ENCODE peak calls at places on chromosomes 6 and 20, in six cellular contexts. L is adrenal gland, T is hypothalamus, K is uterus, A is gastrocnemius medialis, C is stomach. E is an unnamed sample.

GRCh38 chr20:2539341-2539740 is 3.0 kb downstream of the TMC2 start:
- DNase-seq in T (no peak), L (no peak), C (no peak), A (no peak), K (no peak), E (no peak)

GRCh38 chr20:35271904-35272303 is 6.0 kb downstream of the MMP24OS start:
- DNase-seq in C (no peak), A (no peak), K (no peak), T (no peak), L (no peak), E (no peak)

GRCh38 chr6:7125290-7125689 is 17.5 kb downstream of the RREB1 start:
- DNase-seq in K (no peak), A (no peak), T (no peak), L (no peak), C (no peak), E (no peak)

GRCh38 chr20:49614338-49615050 is 46.6 kb upstream of the PTGIS start:
- DNase-seq in T (no peak), L (no peak), C (no peak), K (no peak), A (no peak), E (no peak)

GRCh38 chr6:39884696-39885095 is 49.6 kb downstream of the MOCS1 start:
- DNase-seq in L (no peak), T (no peak), A (no peak), C (no peak), K (no peak), E (no peak)

GRCh38 chr6:130776287-130776925 is 50.8 kb upstream of the SMLR1 start:
- DNase-seq in L (no peak), C (no peak), T (no peak), K (no peak), A (no peak), E (no peak)

GRCh38 chr6:20403766-20404640 is 2.3 kb downstream of the E2F3 start:
- DNase-seq in C (peak; percentile 34), L (peak; percentile 56), K (no peak), A (no peak), T (no peak), E (peak; percentile 36)

GRCh38 chr6:134550604-134551003 is 232.7 kb upstream of the SGK1 start:
- DNase-seq in K (no peak), A (no peak), C (no peak), L (no peak), T (no peak), E (no peak)

GRCh38 chr20:57659131-57659788 is 39.0 kb upstream of the ZBP1 start:
- DNase-seq in C (peak; percentile 18), K (peak; percentile 9), L (no peak), A (no peak), T (no peak), E (no peak)

GRCh38 chr20:61680096-61680495 is 385.6 kb downstream of the TAF4 start:
- DNase-seq in A (no peak), K (no peak), L (no peak), C (no peak), T (no peak), E (no peak)

GRCh38 chr6:31836676-31837611 is 9.4 kb downstream of the HSPA1B start:
- DNase-seq in T (no peak), K (no peak), C (no peak), A (no peak), L (no peak), E (no peak)

GRCh38 chr6:100881707-100882040 is 545 bp upstream of the ASCC3 start:
- DNase-seq in K (no peak), A (no peak), T (no peak), C (no peak), L (no peak), E (no peak)

GRCh38 chr6:121881974-121882667 is 446.7 kb downstream of the GJA1 start:
- DNase-seq in T (no peak), K (no peak), L (no peak), A (no peak), C (no peak), E (no peak)

GRCh38 chr20:59723607-59724456 is 119.5 kb downstream of the PHACTR3 start:
- DNase-seq in A (no peak), C (no peak), K (no peak), T (no peak), L (no peak), E (no peak)

GRCh38 chr6:36129889-36130671 is at the start of gene MAPK13:
- DNase-seq in C (peak; percentile 66), T (no peak), A (no peak), K (no peak), L (peak; percentile 45), E (peak; percentile 74)

GRCh38 chr6:2081155-2082138 is 164.0 kb downstream of the GMDS start:
- DNase-seq in L (no peak), T (no peak), A (no peak), C (no peak), K (no peak), E (no peak)

GRCh38 chr6:137910424-137910834 is 43.4 kb downstream of the TNFAIP3 start:
- DNase-seq in T (no peak), A (peak; percentile 21), K (no peak), L (peak; percentile 6), C (no peak), E (no peak)

GRCh38 chr6:63643862-63644261 is 8.3 kb downstream of the PHF3 start:
- DNase-seq in A (no peak), L (no peak), K (no peak), T (no peak), C (no peak), E (no peak)

GRCh38 chr20:8782804-8783203 is 286.1 kb upstream of the PLCB4 start:
- DNase-seq in T (no peak), K (no peak), A (no peak), L (no peak), C (no peak), E (no peak)

GRCh38 chr6:11615214-11615602 is 77.7 kb downstream of the TMEM170B start:
- DNase-seq in L (no peak), C (no peak), K (no peak), A (no peak), T (no peak), E (no peak)

GRCh38 chr20:25310921-25311728 is 63.2 kb downstream of the PYGB start:
- DNase-seq in L (no peak), A (peak; percentile 1), C (peak; percentile 20), T (no peak), K (no peak), E (peak; percentile 38)

GRCh38 chr6:138815797-138816528 is 20.1 kb downstream of the ECT2L start:
- DNase-seq in K (no peak), L (peak; percentile 11), A (no peak), T (no peak), C (no peak), E (no peak)

GRCh38 chr6:1630771-1631217 is 21.1 kb downstream of the FOXC1 start:
- DNase-seq in K (no peak), L (no peak), C (no peak), T (no peak), A (no peak), E (no peak)

GRCh38 chr20:36238760-36239159 is 2.5 kb downstream of the AAR2 start:
- DNase-seq in A (no peak), T (no peak), L (no peak), C (no peak), K (no peak), E (no peak)

GRCh38 chr6:558959-559358 is 97.9 kb downstream of the HUS1B start:
- DNase-seq in K (no peak), L (peak; percentile 22), C (no peak), A (no peak), T (no peak), E (no peak)

GRCh38 chr6:133806358-133806757 is 82.6 kb upstream of the TCF21 start:
- DNase-seq in A (no peak), K (no peak), T (no peak), L (no peak), C (no peak), E (no peak)

GRCh38 chr6:157989541-157990289 is 8.1 kb downstream of the SYNJ2 start:
- DNase-seq in L (peak; percentile 94), C (peak; percentile 84), A (peak; percentile 33), K (peak; percentile 73), T (no peak), E (peak; percentile 86)

GRCh38 chr6:70474751-70475150 is 61.4 kb downstream of the FAM135A start:
- DNase-seq in A (no peak), L (no peak), K (no peak), C (no peak), T (no peak), E (no peak)

GRCh38 chr6:164370773-164371172 is 938.6 kb downstream of the C6orf118 start:
- DNase-seq in C (no peak), A (no peak), K (no peak), T (no peak), L (no peak), E (no peak)

GRCh38 chr6:143743256-143744166 is 65.7 kb downstream of the PHACTR2 start:
- DNase-seq in A (no peak), L (peak; percentile 26), C (no peak), T (no peak), K (no peak), E (peak; percentile 47)